ENCODE peak calls at places on chromosomes 16 and 17, in seven cellular contexts. One of them, this sample, is unnamed. For H3K4me1, the result is how much of the 10 kb centered on the place peaks cover.

GRCh38 chr16:46650224-46650623 is 29.0 kb upstream of the SHCBP1 start:
- DNase-seq in heart left ventricle: no peak
- DNase-seq in heart right ventricle: peak
- DNase-seq in cardiac muscle cell: peak
- DNase-seq in ascending aorta: no peak
- DNase-seq in DND-41: no peak
- DNase-seq in MM.1S: no peak
- DNase-seq in this sample: no peak

GRCh38 chr16:35296962-35297653 is 1837.7 kb downstream of the TP53TG3F start:
- DNase-seq in DND-41: no peak
- DNase-seq in heart left ventricle: no peak
- DNase-seq in cardiac muscle cell: no peak
- DNase-seq in heart right ventricle: no peak
- DNase-seq in MM.1S: no peak
- DNase-seq in ascending aorta: no peak
- DNase-seq in this sample: no peak

GRCh38 chr16:14050297-14051027 is 20.7 kb upstream of the MRTFB start:
- DNase-seq in MM.1S: no peak
- DNase-seq in heart left ventricle: no peak
- DNase-seq in cardiac muscle cell: peak
- DNase-seq in ascending aorta: no peak
- DNase-seq in DND-41: no peak
- DNase-seq in heart right ventricle: no peak
- DNase-seq in this sample: no peak

GRCh38 chr16:46620265-46621005 is 744 bp downstream of the SHCBP1 start:
- DNase-seq in DND-41: no peak
- DNase-seq in cardiac muscle cell: peak
- DNase-seq in MM.1S: peak
- DNase-seq in heart right ventricle: no peak
- DNase-seq in heart left ventricle: no peak
- DNase-seq in ascending aorta: no peak
- DNase-seq in this sample: no peak

GRCh38 chr16:50580180-50580771 is 32.1 kb downstream of the NKD1 start:
- DNase-seq in DND-41: no peak
- DNase-seq in MM.1S: no peak
- DNase-seq in ascending aorta: no peak
- DNase-seq in heart right ventricle: no peak
- DNase-seq in cardiac muscle cell: no peak
- DNase-seq in heart left ventricle: no peak
- DNase-seq in this sample: no peak

GRCh38 chr17:2847601-2848255 is 51.5 kb downstream of the RAP1GAP2 start:
- DNase-seq in cardiac muscle cell: no peak
- DNase-seq in heart right ventricle: no peak
- DNase-seq in MM.1S: no peak
- DNase-seq in ascending aorta: no peak
- DNase-seq in heart left ventricle: no peak
- DNase-seq in DND-41: no peak
- DNase-seq in this sample: no peak

GRCh38 chr16:65548470-65548869 is 426.6 kb upstream of the CDH11 start:
- DNase-seq in heart left ventricle: no peak
- DNase-seq in ascending aorta: no peak
- DNase-seq in MM.1S: no peak
- DNase-seq in heart right ventricle: no peak
- DNase-seq in DND-41: no peak
- DNase-seq in cardiac muscle cell: peak
- DNase-seq in this sample: no peak

GRCh38 chr17:5719976-5720375 is 135.7 kb upstream of the NLRP1 start:
- DNase-seq in DND-41: no peak
- DNase-seq in ascending aorta: no peak
- DNase-seq in MM.1S: no peak
- DNase-seq in heart right ventricle: no peak
- DNase-seq in cardiac muscle cell: no peak
- DNase-seq in heart left ventricle: no peak
- DNase-seq in this sample: no peak

GRCh38 chr17:31724026-31724425 is 135.0 kb downstream of the COPRS start:
- DNase-seq in DND-41: no peak
- DNase-seq in ascending aorta: no peak
- DNase-seq in MM.1S: no peak
- DNase-seq in heart right ventricle: no peak
- DNase-seq in cardiac muscle cell: peak
- DNase-seq in heart left ventricle: no peak
- DNase-seq in this sample: no peak

GRCh38 chr16:55398683-55399230 is 74.8 kb downstream of the IRX6 start:
- DNase-seq in DND-41: no peak
- DNase-seq in heart left ventricle: no peak
- DNase-seq in MM.1S: no peak
- DNase-seq in ascending aorta: no peak
- DNase-seq in heart right ventricle: no peak
- DNase-seq in cardiac muscle cell: no peak
- DNase-seq in this sample: no peak

GRCh38 chr16:77835111-77835510 is 46.7 kb downstream of the VAT1L start:
- DNase-seq in heart right ventricle: no peak
- DNase-seq in cardiac muscle cell: no peak
- DNase-seq in ascending aorta: no peak
- DNase-seq in heart left ventricle: no peak
- DNase-seq in DND-41: no peak
- DNase-seq in MM.1S: no peak
- DNase-seq in this sample: no peak

GRCh38 chr17:54900457-54901229 is at the start of gene TOM1L1:
- DNase-seq in MM.1S: peak
- DNase-seq in ascending aorta: peak
- DNase-seq in heart right ventricle: peak
- DNase-seq in DND-41: no peak
- DNase-seq in cardiac muscle cell: peak
- DNase-seq in heart left ventricle: peak
- DNase-seq in this sample: no peak

GRCh38 chr16:30797670-30798309 is 10.8 kb upstream of the ZNF629 start:
- DNase-seq in DND-41: no peak
- DNase-seq in cardiac muscle cell: no peak
- DNase-seq in heart left ventricle: no peak
- DNase-seq in heart right ventricle: no peak
- DNase-seq in MM.1S: no peak
- DNase-seq in ascending aorta: no peak
- DNase-seq in this sample: no peak

GRCh38 chr16:57025941-57026777 is 36.8 kb downstream of the NLRC5 start:
- DNase-seq in cardiac muscle cell: no peak
- DNase-seq in ascending aorta: no peak
- DNase-seq in DND-41: no peak
- DNase-seq in MM.1S: no peak
- DNase-seq in heart right ventricle: no peak
- DNase-seq in heart left ventricle: no peak
- DNase-seq in this sample: no peak

GRCh38 chr17:40450175-40450574 is 6.9 kb downstream of the IGFBP4 start:
- DNase-seq in heart left ventricle: peak
- DNase-seq in ascending aorta: no peak
- DNase-seq in DND-41: peak
- DNase-seq in heart right ventricle: no peak
- DNase-seq in MM.1S: peak
- DNase-seq in cardiac muscle cell: no peak
- DNase-seq in this sample: no peak

GRCh38 chr17:48925991-48926342 is 17.8 kb downstream of the UBE2Z start:
- DNase-seq in cardiac muscle cell: no peak
- DNase-seq in heart left ventricle: no peak
- DNase-seq in DND-41: no peak
- DNase-seq in MM.1S: no peak
- DNase-seq in ascending aorta: no peak
- DNase-seq in heart right ventricle: no peak
- DNase-seq in this sample: no peak

GRCh38 chr17:54455251-54455868 is 445.3 kb upstream of the TOM1L1 start:
- DNase-seq in heart left ventricle: no peak
- DNase-seq in DND-41: no peak
- DNase-seq in cardiac muscle cell: no peak
- DNase-seq in ascending aorta: no peak
- DNase-seq in MM.1S: no peak
- DNase-seq in heart right ventricle: no peak
- DNase-seq in this sample: no peak

GRCh38 chr17:1490643-1491405 is 1.7 kb downstream of the MYO1C start:
- DNase-seq in MM.1S: peak
- DNase-seq in heart right ventricle: peak
- DNase-seq in ascending aorta: no peak
- DNase-seq in DND-41: peak
- DNase-seq in heart left ventricle: peak
- DNase-seq in cardiac muscle cell: peak
- DNase-seq in this sample: peak

GRCh38 chr16:84068041-84068440 is 25.4 kb upstream of the SLC38A8 start:
- DNase-seq in heart left ventricle: no peak
- DNase-seq in DND-41: no peak
- DNase-seq in ascending aorta: no peak
- DNase-seq in MM.1S: no peak
- DNase-seq in heart right ventricle: no peak
- DNase-seq in cardiac muscle cell: no peak
- DNase-seq in this sample: no peak

GRCh38 chr16:78100162-78100467 is 661 bp downstream of the WWOX start:
- DNase-seq in heart right ventricle: no peak
- DNase-seq in cardiac muscle cell: no peak
- DNase-seq in heart left ventricle: no peak
- DNase-seq in DND-41: no peak
- DNase-seq in MM.1S: no peak
- DNase-seq in ascending aorta: no peak
- DNase-seq in this sample: no peak

GRCh38 chr17:55134486-55135157 is 130.1 kb upstream of the HLF start:
- DNase-seq in DND-41: no peak
- DNase-seq in heart right ventricle: no peak
- DNase-seq in ascending aorta: no peak
- DNase-seq in MM.1S: no peak
- DNase-seq in cardiac muscle cell: no peak
- DNase-seq in heart left ventricle: no peak
- DNase-seq in this sample: no peak

GRCh38 chr16:78365376-78365775 is 265.9 kb downstream of the WWOX start:
- DNase-seq in ascending aorta: no peak
- DNase-seq in cardiac muscle cell: no peak
- DNase-seq in heart right ventricle: no peak
- DNase-seq in heart left ventricle: no peak
- DNase-seq in MM.1S: no peak
- DNase-seq in DND-41: no peak
- DNase-seq in this sample: no peak

GRCh38 chr16:24699151-24699723 is 30.2 kb upstream of the TNRC6A start:
- DNase-seq in heart right ventricle: no peak
- DNase-seq in MM.1S: no peak
- DNase-seq in DND-41: no peak
- DNase-seq in ascending aorta: no peak
- DNase-seq in cardiac muscle cell: no peak
- DNase-seq in heart left ventricle: no peak
- DNase-seq in this sample: no peak

GRCh38 chr17:77865109-77865611 is 93.3 kb upstream of the TNRC6C start:
- DNase-seq in ascending aorta: no peak
- DNase-seq in heart right ventricle: peak
- DNase-seq in heart left ventricle: no peak
- DNase-seq in MM.1S: no peak
- DNase-seq in DND-41: no peak
- DNase-seq in cardiac muscle cell: peak
- DNase-seq in this sample: no peak

GRCh38 chr16:10668322-10669045 is 26.2 kb downstream of the TEKT5 start:
- DNase-seq in heart right ventricle: no peak
- DNase-seq in ascending aorta: no peak
- DNase-seq in heart left ventricle: no peak
- DNase-seq in MM.1S: peak
- DNase-seq in DND-41: peak
- DNase-seq in cardiac muscle cell: peak
- DNase-seq in this sample: no peak

GRCh38 chr17:63113167-63113566 is 147.1 kb downstream of the TANC2 start:
- DNase-seq in heart left ventricle: no peak
- DNase-seq in DND-41: no peak
- DNase-seq in MM.1S: no peak
- DNase-seq in ascending aorta: no peak
- DNase-seq in heart right ventricle: no peak
- DNase-seq in cardiac muscle cell: peak
- DNase-seq in this sample: no peak

GRCh38 chr17:29931253-29931932 is 1.4 kb upstream of the SSH2 start:
- DNase-seq in heart left ventricle: peak
- DNase-seq in DND-41: peak
- DNase-seq in ascending aorta: no peak
- DNase-seq in heart right ventricle: peak
- DNase-seq in MM.1S: peak
- DNase-seq in cardiac muscle cell: peak
- DNase-seq in this sample: peak

GRCh38 chr17:4947411-4948165 is 742 bp downstream of the PFN1 start:
- DNase-seq in heart left ventricle: peak
- DNase-seq in cardiac muscle cell: peak
- DNase-seq in MM.1S: peak
- DNase-seq in DND-41: peak
- DNase-seq in ascending aorta: no peak
- DNase-seq in heart right ventricle: peak
- DNase-seq in this sample: peak

GRCh38 chr17:46929413-46929812 is 6.5 kb downstream of the GOSR2 start:
- DNase-seq in heart right ventricle: no peak
- DNase-seq in ascending aorta: no peak
- DNase-seq in cardiac muscle cell: no peak
- DNase-seq in MM.1S: no peak
- DNase-seq in heart left ventricle: no peak
- DNase-seq in DND-41: no peak
- DNase-seq in this sample: no peak

GRCh38 chr17:75891022-75891604 is 5.6 kb downstream of the TRIM65 start:
- DNase-seq in cardiac muscle cell: no peak
- DNase-seq in heart left ventricle: no peak
- DNase-seq in DND-41: no peak
- DNase-seq in ascending aorta: no peak
- DNase-seq in heart right ventricle: no peak
- DNase-seq in MM.1S: no peak
- DNase-seq in this sample: no peak
- H3K4me1 ChIP-seq in cardiac muscle cell: under half
- H3K4me1 ChIP-seq in heart left ventricle: under half
- H3K4me1 ChIP-seq in DND-41: under half
- H3K4me1 ChIP-seq in ascending aorta: under half
- H3K4me1 ChIP-seq in heart right ventricle: under half
- H3K4me1 ChIP-seq in MM.1S: under half
- H3K4me1 ChIP-seq in this sample: under half

GRCh38 chr16:86598607-86599318 is 20.4 kb downstream of the FOXL1 start:
- DNase-seq in cardiac muscle cell: no peak
- DNase-seq in ascending aorta: no peak
- DNase-seq in MM.1S: no peak
- DNase-seq in heart right ventricle: no peak
- DNase-seq in heart left ventricle: no peak
- DNase-seq in DND-41: no peak
- DNase-seq in this sample: no peak
- H3K27ac ChIP-seq in cardiac muscle cell: no peak
- H3K27ac ChIP-seq in ascending aorta: peak
- H3K27ac ChIP-seq in MM.1S: no peak
- H3K27ac ChIP-seq in heart right ventricle: no peak
- H3K27ac ChIP-seq in heart left ventricle: no peak
- H3K27ac ChIP-seq in DND-41: no peak
- H3K27ac ChIP-seq in this sample: no peak

GRCh38 chr17:64494121-64494520 is 2.7 kb downstream of the POLG2 start:
- DNase-seq in ascending aorta: no peak
- DNase-seq in cardiac muscle cell: no peak
- DNase-seq in heart left ventricle: no peak
- DNase-seq in DND-41: no peak
- DNase-seq in heart right ventricle: no peak
- DNase-seq in MM.1S: no peak
- DNase-seq in this sample: no peak
- H3K4me3 ChIP-seq in ascending aorta: no peak
- H3K4me3 ChIP-seq in cardiac muscle cell: no peak
- H3K4me3 ChIP-seq in heart left ventricle: no peak
- H3K4me3 ChIP-seq in DND-41: no peak
- H3K4me3 ChIP-seq in heart right ventricle: no peak
- H3K4me3 ChIP-seq in MM.1S: no peak
- H3K4me3 ChIP-seq in this sample: no peak

GRCh38 chr16:48810436-48810802 is 200.4 kb upstream of the N4BP1 start:
- DNase-seq in cardiac muscle cell: no peak
- DNase-seq in heart left ventricle: no peak
- DNase-seq in heart right ventricle: no peak
- DNase-seq in DND-41: no peak
- DNase-seq in MM.1S: no peak
- DNase-seq in ascending aorta: no peak
- DNase-seq in this sample: no peak
- H3K4me1 ChIP-seq in cardiac muscle cell: under half
- H3K4me1 ChIP-seq in heart left ventricle: under half
- H3K4me1 ChIP-seq in heart right ventricle: under half
- H3K4me1 ChIP-seq in DND-41: under half
- H3K4me1 ChIP-seq in MM.1S: under half
- H3K4me1 ChIP-seq in ascending aorta: under half
- H3K4me1 ChIP-seq in this sample: under half

This sample was measured in CD4-positive, alpha-beta memory T cell.